ENCODE peak calls at places on chromosomes 4 and X, in six cellular contexts. B is activated T-cell treated with anti-CD3 and anti-CD28 coated beads, Interleukin-2, amount 50 U/mL, for 72 hours; K is OCI-LY7; A is occipital lobe; V is ELR; T is cardiac muscle cell. H is an unnamed sample.

GRCh38 chrX:154732421-154733071 is 18.3 kb downstream of the GAB3 start:
- DNase-seq in V (peak), B (peak), A (no peak), K (no peak), T (peak), H (no peak)

GRCh38 chr4:29581469-29581868 is 1138.7 kb upstream of the PCDH7 start:
- DNase-seq in K (no peak), T (peak), A (peak), B (no peak), V (no peak), H (peak)

GRCh38 chr4:162557516-162558106 is 393.8 kb upstream of the FSTL5 start:
- DNase-seq in A (no peak), T (no peak), K (no peak), V (no peak), B (no peak), H (no peak)

GRCh38 chr4:83605216-83605615 is 69.3 kb downstream of the GPAT3 start:
- DNase-seq in A (no peak), B (no peak), T (no peak), K (no peak), V (no peak), H (no peak)

GRCh38 chr4:121057466-121057911 is 14.8 kb downstream of the NDNF start:
- DNase-seq in T (no peak), K (no peak), A (no peak), B (no peak), V (no peak), H (no peak)

GRCh38 chrX:87636533-87636932 is 118.9 kb downstream of the KLHL4 start:
- DNase-seq in B (no peak), K (no peak), T (no peak), A (no peak), V (no peak), H (no peak)

GRCh38 chr4:185201983-185202962 is 1.5 kb downstream of the CFAP97 start:
- DNase-seq in T (peak), B (no peak), K (peak), V (peak), A (no peak), H (no peak)

GRCh38 chrX:154082396-154083133 is 15.0 kb downstream of the MECP2 start:
- DNase-seq in K (no peak), V (peak), A (no peak), B (no peak), T (peak), H (no peak)

GRCh38 chrX:154738013-154738738 is 12.7 kb downstream of the GAB3 start:
- DNase-seq in B (peak), A (no peak), K (no peak), V (peak), T (peak), H (no peak)

GRCh38 chrX:12563121-12563520 is 228.1 kb upstream of the PRPS2 start:
- DNase-seq in V (peak), B (no peak), A (no peak), K (no peak), T (peak), H (no peak)

GRCh38 chr4:8865681-8866310 is 5.8 kb downstream of the HMX1 start:
- DNase-seq in V (no peak), B (no peak), T (no peak), A (no peak), K (no peak), H (no peak)

GRCh38 chrX:18992829-18993228 is 8.9 kb upstream of the PHKA2 start:
- DNase-seq in B (no peak), V (no peak), K (no peak), A (no peak), T (no peak), H (no peak)

GRCh38 chr4:3254302-3255131 is 5.6 kb downstream of the MSANTD1 start:
- DNase-seq in B (no peak), A (no peak), V (no peak), T (no peak), K (no peak), H (no peak)

GRCh38 chrX:50066318-50066937 is 134.4 kb downstream of the AKAP4 start:
- DNase-seq in T (no peak), V (no peak), B (no peak), A (no peak), K (no peak), H (no peak)

GRCh38 chrX:18676050-18676449 is 4.1 kb upstream of the RS1 start:
- DNase-seq in K (no peak), T (no peak), B (no peak), A (no peak), V (no peak), H (no peak)

GRCh38 chrX:71199252-71199651 is 23.8 kb upstream of the GJB1 start:
- DNase-seq in A (no peak), B (no peak), T (no peak), V (no peak), K (no peak), H (no peak)

GRCh38 chr4:73347497-73347896 is 56.6 kb upstream of the ALB start:
- DNase-seq in B (no peak), T (no peak), K (no peak), V (no peak), A (no peak), H (no peak)

GRCh38 chrX:19673334-19674040 is 158.2 kb upstream of the MAP3K15 start:
- DNase-seq in V (peak), B (no peak), A (peak), T (peak), K (no peak), H (no peak)

GRCh38 chr4:151251922-151252321 is 25.0 kb upstream of the PRSS48 start:
- DNase-seq in B (no peak), T (no peak), K (no peak), V (no peak), A (no peak), H (no peak)

GRCh38 chrX:102964941-102965340 is 27.9 kb downstream of the RAB40AL start:
- DNase-seq in A (no peak), T (no peak), K (no peak), B (no peak), V (no peak), H (no peak)

GRCh38 chr4:90126805-90127204 is 389 bp upstream of the CCSER1 start:
- DNase-seq in V (no peak), K (no peak), T (no peak), A (no peak), B (no peak), H (no peak)

GRCh38 chrX:118579417-118579816 is 83.8 kb downstream of the DOCK11 start:
- DNase-seq in B (no peak), K (no peak), T (peak), V (no peak), A (no peak), H (no peak)

GRCh38 chr4:184961693-184962092 is 56.6 kb upstream of the HELT start:
- DNase-seq in B (no peak), T (no peak), V (no peak), K (no peak), A (no peak), H (no peak)

GRCh38 chrX:9829308-9830267 is 43.4 kb downstream of the SHROOM2 start:
- DNase-seq in B (peak), T (peak), A (no peak), K (no peak), V (peak), H (no peak)

GRCh38 chrX:153456704-153457103 is 10.8 kb upstream of the TREX2 start:
- DNase-seq in K (no peak), T (no peak), V (no peak), A (no peak), B (no peak), H (no peak)

GRCh38 chrX:153984351-153985178 is 12.0 kb downstream of the TMEM187 start:
- DNase-seq in T (no peak), V (no peak), B (peak), K (no peak), A (no peak), H (no peak)

GRCh38 chr4:172962564-172963353 is 205.9 kb upstream of the GALNT7 start:
- DNase-seq in K (no peak), V (peak), A (peak), T (no peak), B (no peak), H (no peak)

GRCh38 chr4:16627999-16628398 is 270.4 kb downstream of the LDB2 start:
- DNase-seq in T (peak), B (no peak), V (peak), K (no peak), A (no peak), H (no peak)

GRCh38 chrX:113804293-113804692 is 779.6 kb upstream of the HTR2C start:
- DNase-seq in V (no peak), B (no peak), K (no peak), A (no peak), T (no peak), H (no peak)

GRCh38 chrX:77167993-77168392 is 279.2 kb upstream of the FGF16 start:
- DNase-seq in T (peak), K (no peak), A (no peak), B (no peak), V (no peak), H (no peak)

GRCh38 chr4:112895785-112896184 is 153.7 kb upstream of the ANK2 start:
- DNase-seq in A (peak), V (peak), B (peak), K (no peak), T (no peak), H (peak)